ENCODE peak calls at places on chromosomes 13 and 19, in eight cellular contexts. Z is NCI-H146; D is KG1; U is NCI-H446; K is stimulated activated CD8-positive, alpha-beta memory T cell treated with anti-CD3 and anti-CD28 coated beads, Interleukin-2, amount 100 ng/mL, for 48 hours; R is IMR-90; L is CD8-positive, alpha-beta memory T cell; A is fibroblast of lung. S is an unnamed sample.

GRCh38 chr13:95325485-95325884 is 24.2 kb upstream of the ABCC4 start:
- DNase-seq in D (no peak), R (no peak), A (no peak), L (no peak), U (no peak), K (no peak), Z (no peak), S (no peak)

GRCh38 chr13:61024046-61024445 is 391.6 kb downstream of the PCDH20 start:
- DNase-seq in U (no peak), L (no peak), R (no peak), Z (no peak), D (no peak), A (no peak), K (no peak), S (no peak)

GRCh38 chr13:48405865-48406264 is 7.0 kb downstream of the LPAR6 start:
- DNase-seq in K (no peak), R (peak; percentile 36), A (no peak), L (no peak), Z (no peak), D (no peak), U (no peak), S (no peak)

GRCh38 chr19:53328967-53329366 is 4.6 kb upstream of the ZNF845 start:
- DNase-seq in Z (no peak), U (no peak), A (peak; percentile 69), R (peak; percentile 4), D (no peak), K (no peak), L (no peak), S (peak; percentile 3)

GRCh38 chr13:23392925-23393645 is 40.4 kb downstream of the SACS start:
- DNase-seq in A (no peak), D (no peak), U (no peak), K (no peak), R (no peak), L (no peak), Z (no peak), S (no peak)

GRCh38 chr19:28602675-28603298 is 610.2 kb downstream of the UQCRFS1 start:
- DNase-seq in R (no peak), U (no peak), K (no peak), D (no peak), L (no peak), A (no peak), Z (no peak), S (no peak)

GRCh38 chr19:55340784-55341147 is 1.1 kb downstream of the KMT5C start:
- DNase-seq in A (no peak), Z (peak; percentile 86), L (no peak), D (no peak), U (no peak), K (no peak), R (no peak), S (no peak)

GRCh38 chr13:94920578-94920977 is 208.2 kb upstream of the SOX21 start:
- DNase-seq in R (no peak), Z (no peak), K (no peak), L (no peak), U (no peak), D (no peak), A (no peak), S (no peak)

GRCh38 chr13:23771966-23772365 is 117.2 kb downstream of the MIPEP start:
- DNase-seq in A (peak; percentile 19), K (no peak), Z (no peak), L (no peak), U (no peak), R (no peak), D (no peak), S (no peak)

GRCh38 chr19:18514800-18515682 is 6.8 kb downstream of the ELL start:
- DNase-seq in K (no peak), Z (peak; percentile 69), A (peak; percentile 92), R (peak; percentile 67), L (peak; percentile 74), D (no peak), U (no peak), S (peak; percentile 27)

GRCh38 chr19:47446534-47447469 is 24.9 kb downstream of the SLC8A2 start:
- DNase-seq in K (no peak), D (no peak), R (no peak), L (no peak), U (no peak), Z (peak; percentile 89), A (no peak), S (peak; percentile 29)

GRCh38 chr19:2089001-2089711 is 7.0 kb downstream of the MOB3A start:
- DNase-seq in A (no peak), R (peak; percentile 36), L (no peak), U (no peak), D (no peak), K (no peak), Z (no peak), S (peak; percentile 69)

GRCh38 chr19:57362419-57362818 is 932 bp upstream of the TRAPPC2B start:
- DNase-seq in K (no peak), A (no peak), D (no peak), U (no peak), R (no peak), L (no peak), Z (no peak), S (no peak)

GRCh38 chr19:872266-872951 is 12.9 kb downstream of the CFD start:
- DNase-seq in K (peak; percentile 66), D (no peak), A (peak; percentile 75), L (peak; percentile 89), Z (no peak), R (peak; percentile 38), U (no peak), S (peak; percentile 42)

GRCh38 chr13:59345316-59345715 is 818.4 kb downstream of the DIAPH3 start:
- DNase-seq in Z (peak; percentile 22), L (no peak), R (no peak), D (no peak), U (peak; percentile 53), A (peak; percentile 66), K (no peak), S (no peak)

GRCh38 chr19:14677464-14677863 is 2.8 kb upstream of the ADGRE3 start:
- DNase-seq in U (no peak), R (no peak), K (no peak), Z (no peak), D (no peak), A (no peak), L (no peak), S (no peak)

GRCh38 chr19:50025022-50025793 is at the start of gene VRK3:
- DNase-seq in A (peak; percentile 100), D (peak; percentile 99), R (peak; percentile 100), U (peak; percentile 100), Z (peak; percentile 100), K (peak; percentile 93), L (peak; percentile 100), S (peak; percentile 100)

GRCh38 chr13:39876258-39876657 is 220.8 kb downstream of the COG6 start:
- DNase-seq in K (no peak), U (peak; percentile 39), R (peak; percentile 97), Z (no peak), D (no peak), L (no peak), A (peak; percentile 76), S (peak; percentile 96)

GRCh38 chr13:24489721-24490120 is 22.9 kb downstream of the PARP4 start:
- DNase-seq in L (no peak), U (no peak), A (no peak), K (no peak), R (no peak), D (no peak), Z (no peak), S (no peak)

GRCh38 chr19:2912306-2912705 is 11.6 kb downstream of the ZNF57 start:
- DNase-seq in U (no peak), L (no peak), D (no peak), R (no peak), Z (no peak), K (no peak), A (no peak), S (no peak)

GRCh38 chr19:42378225-42378929 is 11.7 kb downstream of the CNFN start:
- DNase-seq in L (no peak), A (no peak), U (no peak), R (no peak), K (no peak), D (no peak), Z (no peak), S (no peak)

GRCh38 chr19:36043952-36044351 is 10.1 kb downstream of the THAP8 start:
- DNase-seq in Z (no peak), U (no peak), R (no peak), D (no peak), K (no peak), A (no peak), L (no peak), S (no peak)

GRCh38 chr13:100388923-100389322 is 199.7 kb downstream of the GGACT start:
- DNase-seq in K (no peak), A (no peak), R (no peak), D (peak; percentile 73), Z (no peak), L (no peak), U (no peak), S (no peak)

GRCh38 chr13:27379694-27380596 is 44.5 kb upstream of the GTF3A start:
- DNase-seq in D (peak; percentile 31), K (no peak), Z (peak; percentile 37), R (peak; percentile 35), A (no peak), L (peak; percentile 60), U (peak; percentile 36), S (peak; percentile 60)

GRCh38 chr19:29966594-29967249 is 24.7 kb downstream of the URI1 start:
- DNase-seq in D (no peak), Z (no peak), L (no peak), K (no peak), A (peak; percentile 57), R (peak; percentile 34), U (no peak), S (peak; percentile 36)

S was measured in EH.